ENCODE peak calls at places on chromosomes 7 and 10, in eight cellular contexts. S is T-helper 1 cell; G is stimulated activated CD4-positive, alpha-beta T cell treated with anti-CD3 and anti-CD28 coated beads, Interleukin-1b, Interleukin-23, amount 100 ng/mL, for 1 hour; E is stimulated activated CD8-positive, alpha-beta memory T cell treated with anti-CD3 and anti-CD28 coated beads, Interleukin-2, amount 100 ng/mL, for 1 hour; I is MV-4-11; A is RWPE1; Z is activated naive CD8-positive, alpha-beta T cell treated with anti-CD3 and anti-CD28 coated beads, Interleukin-2, amount 50 U/mL, for 24 hours; R is pancreas. P is an unnamed sample.

GRCh38 chr10:6877351-6878066 is 297.4 kb upstream of the PRKCQ start:
- DNase-seq in S (no peak), G (no peak), E (no peak), I (no peak), A (no peak), Z (no peak), R (peak; percentile 8), P (no peak)

GRCh38 chr10:50554995-50555568 is 68.7 kb downstream of the SGMS1 start:
- DNase-seq in S (no peak), G (no peak), E (no peak), I (no peak), A (no peak), Z (no peak), R (no peak), P (no peak)

GRCh38 chr10:112724404-112724991 is 225.5 kb upstream of the TCF7L2 start:
- DNase-seq in S (no peak), G (no peak), E (no peak), I (no peak), A (peak; percentile 33), Z (no peak), R (no peak), P (no peak)

GRCh38 chr7:142357953-142358520 is 100.2 kb upstream of the PRSS58 start:
- DNase-seq in S (no peak), G (no peak), E (no peak), I (peak; percentile 55), A (peak; percentile 36), Z (peak; percentile 20), R (no peak), P (no peak)

GRCh38 chr7:73894851-73895441 is 34.0 kb downstream of the TMEM270 start:
- DNase-seq in S (no peak), G (no peak), E (no peak), I (no peak), A (peak; percentile 61), Z (no peak), R (peak; percentile 55), P (no peak)

GRCh38 chr7:105345725-105346124 is 43.0 kb downstream of the SRPK2 start:
- DNase-seq in S (no peak), G (no peak), E (no peak), I (no peak), A (no peak), Z (no peak), R (no peak), P (no peak)

GRCh38 chr7:33771422-33771821 is 133.9 kb upstream of the BMPER start:
- DNase-seq in S (no peak), G (no peak), E (no peak), I (no peak), A (no peak), Z (no peak), R (no peak), P (no peak)

GRCh38 chr10:73252445-73253225 is at the start of gene MRPS16:
- DNase-seq in S (peak; percentile 87), G (peak; percentile 73), E (peak; percentile 81), I (peak; percentile 96), A (peak; percentile 93), Z (peak; percentile 88), R (peak; percentile 89), P (peak; percentile 88)

GRCh38 chr10:113059001-113059780 is 109.1 kb downstream of the TCF7L2 start:
- DNase-seq in S (no peak), G (no peak), E (no peak), I (no peak), A (no peak), Z (no peak), R (no peak), P (no peak)

GRCh38 chr7:2214636-2215035 is 18.1 kb downstream of the MAD1L1 start:
- DNase-seq in S (no peak), G (no peak), E (no peak), I (peak; percentile 56), A (no peak), Z (no peak), R (no peak), P (no peak)

GRCh38 chr10:30784521-30784895 is 155.0 kb upstream of the LYZL2 start:
- DNase-seq in S (no peak), G (no peak), E (no peak), I (peak; percentile 62), A (no peak), Z (no peak), R (no peak), P (no peak)

GRCh38 chr10:133359972-133360610 is 2.3 kb upstream of the FUOM start:
- DNase-seq in S (no peak), G (no peak), E (no peak), I (no peak), A (no peak), Z (no peak), R (no peak), P (no peak)

GRCh38 chr10:102410427-102411073 is 8.0 kb downstream of the PSD start:
- DNase-seq in S (peak; percentile 46), G (peak; percentile 60), E (no peak), I (no peak), A (no peak), Z (peak; percentile 72), R (no peak), P (no peak)

GRCh38 chr7:127390817-127391590 is 1.5 kb downstream of the ZNF800 start:
- DNase-seq in S (no peak), G (no peak), E (no peak), I (no peak), A (no peak), Z (no peak), R (no peak), P (no peak)

GRCh38 chr10:35949820-35950219 is 307.7 kb upstream of the FZD8 start:
- DNase-seq in S (no peak), G (no peak), E (no peak), I (no peak), A (no peak), Z (no peak), R (no peak), P (no peak)

GRCh38 chr10:3427316-3427715 is 254.7 kb upstream of the PITRM1 start:
- DNase-seq in S (no peak), G (no peak), E (no peak), I (no peak), A (no peak), Z (no peak), R (no peak), P (no peak)

GRCh38 chr10:77899080-77899477 is 27.5 kb downstream of the DLG5 start:
- DNase-seq in S (no peak), G (no peak), E (no peak), I (no peak), A (peak; percentile 92), Z (no peak), R (no peak), P (no peak)

GRCh38 chr10:91043173-91043910 is 122.5 kb upstream of the ANKRD1 start:
- DNase-seq in S (no peak), G (no peak), E (no peak), I (no peak), A (peak; percentile 43), Z (no peak), R (no peak), P (no peak)

GRCh38 chr10:95644935-95645334 is 11.6 kb downstream of the ALDH18A1 start:
- DNase-seq in S (no peak), G (no peak), E (no peak), I (no peak), A (no peak), Z (no peak), R (no peak), P (no peak)

GRCh38 chr7:4713183-4713784 is 31.2 kb downstream of the FOXK1 start:
- DNase-seq in S (no peak), G (no peak), E (no peak), I (peak; percentile 85), A (no peak), Z (no peak), R (no peak), P (no peak)

GRCh38 chr7:108839091-108839490 is 269.4 kb downstream of the DNAJB9 start:
- DNase-seq in S (no peak), G (no peak), E (no peak), I (no peak), A (no peak), Z (no peak), R (no peak), P (no peak)

GRCh38 chr10:132646443-132647097 is 109.0 kb downstream of the INPP5A start:
- DNase-seq in S (no peak), G (no peak), E (no peak), I (peak; percentile 51), A (no peak), Z (no peak), R (no peak), P (no peak)

GRCh38 chr10:116947838-116948529 is 57.0 kb downstream of the SHTN1 start:
- DNase-seq in S (no peak), G (no peak), E (no peak), I (peak; percentile 98), A (peak; percentile 77), Z (no peak), R (no peak), P (no peak)

GRCh38 chr7:102040569-102040968 is 223.1 kb downstream of the CUX1 start:
- DNase-seq in S (no peak), G (no peak), E (no peak), I (no peak), A (no peak), Z (no peak), R (no peak), P (no peak)

GRCh38 chr7:39405591-39405990 is 160.6 kb upstream of the YAE1 start:
- DNase-seq in S (no peak), G (no peak), E (no peak), I (no peak), A (no peak), Z (no peak), R (no peak), P (no peak)

GRCh38 chr7:7433736-7434260 is 101.9 kb downstream of the COL28A1 start:
- DNase-seq in S (no peak), G (no peak), E (no peak), I (no peak), A (no peak), Z (no peak), R (no peak), P (no peak)

GRCh38 chr7:47581821-47582747 is at the start of gene TNS3:
- DNase-seq in S (no peak), G (no peak), E (no peak), I (no peak), A (peak; percentile 60), Z (no peak), R (peak; percentile 68), P (no peak)

GRCh38 chr7:76057813-76058145 is 9.9 kb downstream of the MDH2 start:
- DNase-seq in S (no peak), G (no peak), E (no peak), I (no peak), A (no peak), Z (no peak), R (peak; percentile 69), P (no peak)

GRCh38 chr7:25025218-25025671 is 45.3 kb upstream of the OSBPL3 start:
- DNase-seq in S (no peak), G (no peak), E (no peak), I (no peak), A (peak; percentile 56), Z (no peak), R (no peak), P (no peak)

GRCh38 chr7:158734861-158735260 is 30.3 kb upstream of the NCAPG2 start:
- DNase-seq in S (no peak), G (no peak), E (no peak), I (peak; percentile 47), A (peak; percentile 34), Z (no peak), R (no peak), P (no peak)

GRCh38 chr7:156988605-156989185 is 21.8 kb downstream of the MNX1 start:
- DNase-seq in S (no peak), G (no peak), E (no peak), I (no peak), A (no peak), Z (no peak), R (no peak), P (no peak)

GRCh38 chr7:82945056-82945455 is 217.6 kb downstream of the PCLO start:
- DNase-seq in S (no peak), G (no peak), E (no peak), I (no peak), A (no peak), Z (no peak), R (no peak), P (no peak)

GRCh38 chr10:121148901-121149300 is 297.7 kb downstream of the WDR11 start:
- DNase-seq in S (no peak), G (no peak), E (no peak), I (no peak), A (no peak), Z (no peak), R (no peak), P (no peak)

GRCh38 chr7:155298288-155298833 is 683 bp downstream of the INSIG1 start:
- DNase-seq in S (peak; percentile 16), G (no peak), E (no peak), I (no peak), A (no peak), Z (no peak), R (no peak), P (peak; percentile 16)

P was measured in T-helper 17 cell.